ENCODE peak calls at places on chromosomes 6 and 20, in six cellular contexts. P is left ventricle myocardium inferior, C is mesenchymal stem cell, Q is adrenal gland, X is cardiac muscle cell, H is bronchial epithelial cell. A is an unnamed sample. For H3K36me3, the result is how much of the 10 kb centered on the place peaks cover.

GRCh38 chr20:63970714-63971431 is 1.1 kb upstream of the ZNF512B start:
- DNase-seq in X (no peak), Q (no peak), H (no peak), P (no peak), C (no peak), A (no peak)

GRCh38 chr6:106087548-106088325 is 1.6 kb downstream of the PRDM1 start:
- DNase-seq in C (peak), P (peak), H (peak), Q (peak), X (peak), A (peak)

GRCh38 chr6:151437401-151437800 is 14.5 kb downstream of the RMND1 start:
- DNase-seq in Q (no peak), H (peak), C (peak), P (no peak), X (no peak), A (no peak)

GRCh38 chr20:10963717-10964266 is 290.0 kb upstream of the JAG1 start:
- DNase-seq in X (no peak), H (no peak), C (peak), P (no peak), Q (no peak), A (no peak)

GRCh38 chr20:47676219-47676721 is 109.0 kb downstream of the SULF2 start:
- DNase-seq in C (no peak), H (no peak), P (no peak), Q (no peak), X (peak), A (no peak)

GRCh38 chr6:88519227-88520019 is 353.3 kb upstream of the CNR1 start:
- DNase-seq in P (no peak), H (no peak), X (peak), Q (no peak), C (no peak), A (peak)

GRCh38 chr6:110522427-110522826 is 46.0 kb upstream of the SLC22A16 start:
- DNase-seq in C (no peak), X (no peak), Q (no peak), H (no peak), P (no peak), A (no peak)

GRCh38 chr6:96836579-96837137 is 619 bp downstream of the GPR63 start:
- DNase-seq in P (no peak), X (peak), H (no peak), Q (no peak), C (peak), A (no peak)

GRCh38 chr6:110999634-111000270 is 17.9 kb downstream of the RPF2 start:
- DNase-seq in P (no peak), H (peak), Q (no peak), C (peak), X (peak), A (no peak)

GRCh38 chr20:62952373-62953166 is at the start of gene SLC17A9:
- DNase-seq in C (peak), Q (no peak), H (no peak), P (peak), X (peak), A (peak)

GRCh38 chr6:28537509-28538140 is 11.9 kb downstream of the GPX5 start:
- DNase-seq in X (no peak), P (no peak), Q (no peak), C (no peak), H (peak), A (no peak)

GRCh38 chr6:39493717-39494116 is 171.2 kb upstream of the KCNK16 start:
- DNase-seq in C (peak), H (no peak), X (no peak), P (no peak), Q (no peak), A (no peak)

GRCh38 chr20:1005452-1006027 is 3.4 kb upstream of the RSPO4 start:
- DNase-seq in Q (no peak), P (no peak), X (peak), C (no peak), H (peak), A (no peak)

GRCh38 chr20:62602550-62602949 is 39.8 kb upstream of the SLCO4A1 start:
- DNase-seq in C (no peak), Q (no peak), P (peak), X (no peak), H (no peak), A (no peak)

GRCh38 chr20:58870293-58871014 is 17.9 kb downstream of the GNAS start:
- DNase-seq in X (peak), Q (peak), H (peak), P (peak), C (peak), A (no peak)

GRCh38 chr20:43939762-43940121 is 25.1 kb downstream of the TOX2 start:
- DNase-seq in Q (no peak), C (no peak), X (no peak), P (no peak), H (peak), A (no peak)

GRCh38 chr6:112337209-112337638 is 9.9 kb upstream of the RFPL4B start:
- DNase-seq in Q (peak), X (peak), P (peak), C (peak), H (peak), A (peak)

GRCh38 chr6:117449549-117450439 is 24.1 kb upstream of the ROS1 start:
- DNase-seq in Q (peak), C (peak), H (peak), X (peak), P (no peak), A (no peak)

GRCh38 chr6:52013035-52013434 is 74.4 kb downstream of the PKHD1 start:
- DNase-seq in Q (no peak), X (no peak), P (no peak), H (peak), C (no peak), A (no peak)

GRCh38 chr6:43221046-43221773 is 8.1 kb downstream of the DNPH1 start:
- DNase-seq in P (no peak), H (peak), C (no peak), Q (no peak), X (no peak), A (peak)

GRCh38 chr6:90086517-90086916 is 192.2 kb downstream of the GJA10 start:
- DNase-seq in C (peak), Q (no peak), X (no peak), H (peak), P (no peak), A (no peak)

DNA sequence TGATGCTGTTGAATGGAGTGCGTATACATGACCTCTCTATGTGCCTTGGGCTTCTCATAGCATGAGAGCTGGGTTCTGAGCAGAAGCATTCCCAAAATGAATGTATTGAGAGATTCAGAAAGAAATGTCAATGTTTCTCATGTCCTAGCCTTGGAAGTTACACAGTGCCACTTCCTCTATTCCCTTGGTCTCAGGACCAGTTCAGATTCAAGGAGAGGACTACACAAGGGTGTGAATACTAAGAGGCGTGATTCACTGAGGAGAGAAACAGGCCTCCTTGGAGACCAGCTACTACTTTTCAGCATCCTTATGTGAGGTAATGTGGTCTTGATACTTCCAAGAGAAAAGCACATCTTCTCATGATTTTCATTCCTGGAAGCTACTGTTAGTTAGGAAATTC is 10.4 kb downstream of the PPARD start:
- DNase-seq in H (no peak), Q (no peak), X (no peak), P (no peak), C (no peak), A (peak)
- H3K36me3 ChIP-seq in H (under half), Q (under half), X (under half), P (half or more), C (under half), A (half or more)

GRCh38 chr20:18548465-18548864 is 18.8 kb upstream of the SMIM26 start:
- DNase-seq in X (no peak), C (no peak), H (no peak), P (no peak), Q (no peak), A (no peak)

GRCh38 chr20:18543932-18544331 is 23.3 kb upstream of the SMIM26 start:
- DNase-seq in X (no peak), P (peak), Q (no peak), C (no peak), H (no peak), A (no peak)

GRCh38 chr20:18541741-18542140 is 25.5 kb upstream of the SMIM26 start:
- DNase-seq in Q (no peak), P (no peak), C (no peak), X (no peak), H (peak), A (peak)

GRCh38 chr20:18545566-18545965 is 21.7 kb upstream of the SMIM26 start:
- DNase-seq in P (no peak), C (no peak), X (no peak), H (no peak), Q (no peak), A (no peak)

GRCh38 chr20:18543216-18543615 is 24.0 kb upstream of the SMIM26 start:
- DNase-seq in H (peak), X (no peak), C (no peak), P (no peak), Q (no peak), A (peak)
- H3K36me3 ChIP-seq in H (under half), X (under half), C (under half), P (half or more), Q (under half), A (half or more)

GRCh38 chr6:3284436-3284876 is 25.7 kb downstream of the PSMG4 start:
- DNase-seq in H (no peak), C (no peak), X (no peak), P (no peak), Q (no peak), A (peak)

GRCh38 chr6:3283641-3284435 is 25.1 kb downstream of the PSMG4 start:
- DNase-seq in X (no peak), C (no peak), P (no peak), Q (no peak), H (no peak), A (peak)

GRCh38 chr6:3286641-3287171 is 28.0 kb downstream of the PSMG4 start:
- DNase-seq in H (no peak), X (no peak), P (no peak), C (no peak), Q (no peak), A (peak)

GRCh38 chr6:3285732-3286131 is 27.0 kb downstream of the PSMG4 start:
- DNase-seq in P (no peak), X (no peak), Q (no peak), C (no peak), H (no peak), A (no peak)

GRCh38 chr6:3285049-3285639 is 26.4 kb downstream of the PSMG4 start:
- DNase-seq in C (no peak), P (no peak), H (no peak), X (no peak), Q (no peak), A (peak)
- H3K36me3 ChIP-seq in C (under half), P (under half), H (under half), X (under half), Q (under half), A (under half)

GRCh38 chr20:51906049-51906448 is 103.7 kb upstream of the SALL4 start:
- DNase-seq in X (no peak), Q (no peak), P (no peak), C (no peak), H (no peak), A (no peak)

GRCh38 chr20:51910202-51911050 is 108.1 kb upstream of the SALL4 start:
- DNase-seq in P (no peak), C (peak), H (peak), X (peak), Q (no peak), A (no peak)

GRCh38 chr20:51902933-51903332 is 100.6 kb upstream of the SALL4 start:
- DNase-seq in X (no peak), P (no peak), H (no peak), Q (no peak), C (no peak), A (no peak)

DNA sequence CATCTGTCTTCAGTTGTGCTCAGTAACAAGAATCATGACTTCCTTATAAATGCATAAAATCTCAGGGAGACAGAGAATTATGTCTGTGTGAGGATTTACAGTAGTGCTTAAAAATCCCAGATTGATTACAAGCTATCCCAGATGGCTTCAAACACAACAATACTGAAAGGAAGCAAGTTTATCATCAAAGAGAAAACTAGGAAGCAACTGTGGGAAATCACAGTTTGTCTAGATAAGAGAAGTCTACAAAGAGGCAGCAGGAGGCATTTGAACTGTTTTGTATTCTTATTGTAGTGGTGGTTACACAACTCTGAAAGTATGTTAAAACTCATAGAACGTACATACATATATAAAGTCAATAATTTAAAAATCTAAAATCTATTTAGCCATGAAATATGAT is 104.4 kb upstream of the SALL4 start:
- DNase-seq in H (no peak), P (no peak), C (no peak), Q (no peak), X (no peak), A (no peak)
- H3K36me3 ChIP-seq in H (under half), P (under half), C (under half), Q (under half), X (under half), A (under half)

DNA sequence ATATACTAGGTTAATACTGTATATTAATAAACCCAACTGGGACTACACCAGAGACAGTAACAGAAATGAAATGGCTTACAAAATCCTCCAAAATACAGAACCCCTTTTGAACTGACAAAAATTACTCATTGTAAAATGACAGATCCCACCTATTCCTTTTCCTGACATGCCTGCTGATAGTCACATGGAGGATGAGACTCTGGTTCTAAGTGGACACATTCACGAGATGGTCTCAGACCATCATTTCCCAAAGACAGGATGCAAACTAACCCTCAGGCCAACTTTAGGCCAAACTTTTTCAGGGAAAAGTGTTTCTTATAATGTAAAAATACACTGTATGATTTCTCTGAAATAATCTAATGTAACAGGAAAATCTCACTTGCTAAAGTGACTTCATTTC is 22.5 kb downstream of the TBC1D7 start:
- DNase-seq in X (no peak), Q (no peak), H (no peak), P (no peak), C (no peak), A (no peak)
- H3K36me3 ChIP-seq in X (under half), Q (under half), H (under half), P (half or more), C (under half), A (under half)

GRCh38 chr20:45944965-45945677 is 10.6 kb downstream of the PCIF1 start:
- DNase-seq in C (no peak), Q (no peak), X (no peak), H (no peak), P (no peak), A (peak)

GRCh38 chr20:45945678-45946148 is 11.2 kb downstream of the PCIF1 start:
- DNase-seq in Q (peak), P (no peak), C (peak), H (no peak), X (no peak), A (peak)

GRCh38 chr20:45944151-45944964 is 9.9 kb downstream of the PCIF1 start:
- DNase-seq in Q (no peak), H (peak), C (peak), X (no peak), P (no peak), A (peak)

GRCh38 chr20:45946149-45946970 is 11.9 kb downstream of the PCIF1 start:
- DNase-seq in P (no peak), X (no peak), H (peak), C (peak), Q (peak), A (peak)

DNA sequence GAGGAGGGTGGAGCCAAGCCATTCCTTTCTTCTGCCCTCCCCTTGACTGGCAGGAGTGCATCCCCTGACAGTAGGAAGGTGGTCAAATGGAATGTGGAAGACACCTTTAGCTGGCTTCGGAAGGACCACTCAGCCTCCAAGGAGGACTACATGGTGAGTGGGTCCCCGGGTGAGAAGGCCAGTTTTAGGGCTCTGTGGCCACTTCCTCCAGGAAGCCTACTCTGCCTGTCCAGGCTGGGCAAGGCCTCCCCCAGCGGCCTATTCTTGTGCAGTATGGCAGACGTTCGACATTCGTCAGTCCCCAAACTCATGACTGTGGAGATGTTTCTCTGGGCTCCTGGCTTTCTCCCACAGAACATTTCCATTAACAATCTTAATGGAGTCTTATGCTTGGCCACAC is 9.1 kb downstream of the PCIF1 start:
- DNase-seq in C (no peak), X (no peak), Q (no peak), P (no peak), H (no peak), A (no peak)
- H3K36me3 ChIP-seq in C (half or more), X (half or more), Q (under half), P (half or more), H (half or more), A (half or more)

A was measured in osteoblast.